ENCODE peak calls at places on chromosomes 7 and 10, in six cellular contexts. X is cardiac muscle cell; L is HCT116; S is fibroblast of mammary gland; O is CD8-positive, alpha-beta T cell; F is glutamatergic neuron. K is an unnamed sample.

GRCh38 chr7:156764016-156764669 is 123.6 kb downstream of the RNF32 start:
- DNase-seq in X (peak; percentile 63), L (peak; percentile 45), S (peak; percentile 81), O (no peak), F (peak; percentile 70), K (peak; percentile 82)

GRCh38 chr10:58462863-58463507 is 49.7 kb upstream of the BICC1 start:
- DNase-seq in X (no peak), L (no peak), S (no peak), O (no peak), F (no peak), K (no peak)

GRCh38 chr7:2722591-2722990 is 34.6 kb downstream of the AMZ1 start:
- DNase-seq in X (no peak), L (no peak), S (no peak), O (no peak), F (no peak), K (no peak)

GRCh38 chr7:12244129-12244528 is 33.0 kb downstream of the TMEM106B start:
- DNase-seq in X (peak; percentile 17), L (peak; percentile 23), S (peak; percentile 17), O (no peak), F (peak; percentile 32), K (peak; percentile 31)

GRCh38 chr7:154409703-154410311 is 357.6 kb downstream of the DPP6 start:
- DNase-seq in X (peak; percentile 87), L (no peak), S (no peak), O (no peak), F (no peak), K (peak; percentile 21)

GRCh38 chr7:80618105-80618504 is 20.3 kb upstream of the CD36 start:
- DNase-seq in X (no peak), L (no peak), S (no peak), O (no peak), F (no peak), K (no peak)

GRCh38 chr10:44902838-44903545 is 8.1 kb upstream of the TMEM72 start:
- DNase-seq in X (no peak), L (no peak), S (no peak), O (no peak), F (peak; percentile 78), K (no peak)

GRCh38 chr7:87935373-87935706 is 1.3 kb downstream of the ADAM22 start:
- DNase-seq in X (no peak), L (no peak), S (no peak), O (no peak), F (peak; percentile 26), K (no peak)

GRCh38 chr7:28096713-28097112 is 83.9 kb downstream of the JAZF1 start:
- DNase-seq in X (peak; percentile 70), L (peak; percentile 42), S (peak; percentile 77), O (peak; percentile 44), F (peak; percentile 46), K (peak; percentile 65)

GRCh38 chr7:111711426-111712065 is 149.3 kb upstream of the IMMP2L start:
- DNase-seq in X (no peak), L (no peak), S (no peak), O (no peak), F (no peak), K (no peak)

GRCh38 chr7:123787227-123788007 is 38.6 kb upstream of the WASL start:
- DNase-seq in X (no peak), L (no peak), S (peak; percentile 11), O (no peak), F (no peak), K (peak; percentile 84)

GRCh38 chr10:62057359-62057758 is 155.9 kb downstream of the ARID5B start:
- DNase-seq in X (no peak), L (no peak), S (peak; percentile 85), O (no peak), F (no peak), K (no peak)

GRCh38 chr10:113049881-113050280 is 99.8 kb downstream of the TCF7L2 start:
- DNase-seq in X (no peak), L (no peak), S (no peak), O (no peak), F (peak; percentile 68), K (peak; percentile 52)

GRCh38 chr10:61000769-61001730 is 57.1 kb upstream of the RHOBTB1 start:
- DNase-seq in X (peak; percentile 66), L (no peak), S (peak; percentile 10), O (no peak), F (peak; percentile 58), K (peak; percentile 26)

GRCh38 chr10:89332718-89333281 is 5.0 kb downstream of the IFIT3 start:
- DNase-seq in X (no peak), L (no peak), S (no peak), O (no peak), F (no peak), K (no peak)

GRCh38 chr7:55365680-55366460 is 733 bp downstream of the LANCL2 start:
- DNase-seq in X (peak; percentile 94), L (peak; percentile 93), S (peak; percentile 95), O (peak; percentile 91), F (peak; percentile 96), K (peak; percentile 99)

GRCh38 chr10:82925547-82925946 is 1050.6 kb downstream of the NRG3 start:
- DNase-seq in X (no peak), L (no peak), S (peak; percentile 24), O (no peak), F (no peak), K (peak; percentile 0)

GRCh38 chr7:98394377-98394836 is 6.5 kb downstream of the BAIAP2L1 start:
- DNase-seq in X (no peak), L (peak; percentile 34), S (peak; percentile 69), O (no peak), F (no peak), K (peak; percentile 62)

GRCh38 chr10:13219685-13220670 is 14.2 kb downstream of the UCMA start:
- DNase-seq in X (no peak), L (peak; percentile 49), S (no peak), O (no peak), F (no peak), K (peak; percentile 54)

GRCh38 chr10:14456218-14456869 is 125.6 kb upstream of the FRMD4A start:
- DNase-seq in X (no peak), L (no peak), S (no peak), O (no peak), F (no peak), K (no peak)

GRCh38 chr10:125692246-125692931 is 9.4 kb upstream of the TEX36 start:
- DNase-seq in X (no peak), L (no peak), S (no peak), O (no peak), F (no peak), K (no peak)

GRCh38 chr7:19020062-19020461 is 97.4 kb downstream of the TWIST1 start:
- DNase-seq in X (no peak), L (no peak), S (peak; percentile 67), O (no peak), F (no peak), K (peak; percentile 91)

GRCh38 chr7:19017374-19017773 is 100.1 kb downstream of the TWIST1 start:
- DNase-seq in X (no peak), L (no peak), S (no peak), O (no peak), F (no peak), K (no peak)

GRCh38 chr7:19016140-19016539 is 101.3 kb downstream of the TWIST1 start:
- DNase-seq in X (no peak), L (no peak), S (peak; percentile 55), O (no peak), F (no peak), K (peak; percentile 26)

GRCh38 chr7:19011212-19011611 is 106.2 kb downstream of the TWIST1 start:
- DNase-seq in X (no peak), L (no peak), S (no peak), O (no peak), F (no peak), K (no peak)

DNA sequence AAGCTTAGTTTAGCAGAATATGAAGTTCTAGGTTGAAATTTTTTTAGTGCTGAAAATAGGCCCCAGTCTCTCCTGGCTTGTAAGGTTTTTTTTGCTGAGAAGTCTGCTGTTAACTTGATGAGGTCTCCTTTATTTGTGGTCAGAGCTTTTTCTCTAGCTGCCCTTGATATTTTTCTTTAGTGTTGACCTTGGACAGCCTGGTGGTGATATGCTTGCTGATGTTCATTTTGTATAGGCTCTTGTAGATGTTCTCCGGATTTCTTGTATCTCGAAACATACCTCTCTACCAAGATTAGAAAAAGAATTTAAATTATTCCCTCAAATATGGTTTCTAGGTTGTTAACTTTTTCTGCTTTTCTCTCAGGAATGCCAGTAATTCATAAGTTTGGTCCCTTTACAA is 102.4 kb downstream of the TWIST1 start:
- DNase-seq in X (no peak), L (no peak), S (no peak), O (no peak), F (no peak), K (no peak)
- TF ChIP-seq CTCF in X (no peak), L (no peak), S (no peak), O (no peak), F (no peak), K (no peak)

GRCh38 chr7:140005341-140005740 is 57.4 kb downstream of the PARP12 start:
- DNase-seq in X (no peak), L (no peak), S (no peak), O (no peak), F (no peak), K (no peak)

GRCh38 chr7:140004672-140005071 is 58.1 kb downstream of the PARP12 start:
- DNase-seq in X (no peak), L (no peak), S (no peak), O (no peak), F (no peak), K (no peak)

GRCh38 chr7:140006600-140006999 is 56.2 kb downstream of the PARP12 start:
- DNase-seq in X (no peak), L (no peak), S (no peak), O (no peak), F (no peak), K (no peak)

GRCh38 chr7:140005754-140006503 is 56.8 kb downstream of the PARP12 start:
- DNase-seq in X (peak; percentile 65), L (peak; percentile 48), S (peak; percentile 24), O (no peak), F (peak; percentile 61), K (peak; percentile 32)

GRCh38 chr7:140003913-140004382 is 58.8 kb downstream of the PARP12 start:
- DNase-seq in X (peak; percentile 71), L (peak; percentile 47), S (peak; percentile 83), O (peak; percentile 25), F (no peak), K (peak; percentile 68)
- TF ChIP-seq CTCF in X (peak; percentile 55), L (peak; percentile 55), S (peak; percentile 78), O (peak; percentile 49), F (peak; percentile 78), K (peak; percentile 67)

DNA sequence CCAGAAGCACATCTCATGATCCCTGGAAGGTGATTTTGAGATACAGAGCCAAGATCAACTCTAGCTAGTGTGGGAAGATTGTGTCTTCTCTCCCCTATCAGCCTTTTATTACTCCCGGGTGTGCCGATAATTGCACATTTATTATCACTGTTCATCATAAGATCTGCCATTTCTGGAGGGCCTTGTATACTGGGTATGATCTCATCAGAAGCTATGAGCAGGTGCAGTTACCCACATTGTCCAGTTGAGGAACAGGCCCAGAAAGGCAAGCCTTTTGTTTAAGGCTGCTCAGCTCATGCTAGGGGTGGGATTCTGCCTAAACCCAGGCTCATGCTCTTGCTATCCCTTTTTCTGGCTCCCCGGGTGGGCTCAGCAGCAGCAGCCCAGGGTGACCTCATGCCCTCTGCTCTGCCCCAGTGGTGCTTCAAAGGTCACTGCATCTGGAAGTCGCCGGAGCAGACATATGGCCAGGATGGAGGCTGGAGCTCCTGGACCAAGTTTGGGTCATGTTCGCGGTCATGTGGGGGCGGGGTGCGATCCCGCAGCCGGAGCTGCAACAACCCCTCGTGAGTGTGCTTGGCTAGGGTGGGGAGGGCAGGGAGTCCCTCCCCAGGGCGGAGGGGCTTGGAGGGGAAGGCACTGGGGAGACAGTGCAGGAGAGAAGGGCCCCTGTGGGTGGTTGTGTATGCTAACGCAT is 46.6 kb downstream of the TBATA start:
- DNase-seq in X (no peak), L (no peak), S (no peak), O (no peak), F (no peak), K (no peak)
- TF ChIP-seq CTCF in X (no peak), L (no peak), S (no peak), O (no peak), F (no peak), K (no peak)

GRCh38 chr10:5813091-5813340 is 218 bp downstream of the GDI2 start:
- DNase-seq in X (no peak), L (no peak), S (no peak), O (no peak), F (no peak), K (no peak)
- TF ChIP-seq CTCF in X (no peak), L (no peak), S (no peak), O (no peak), F (no peak), K (no peak)

K was measured in epithelial cell of esophagus.